ENCODE peak calls at places on chromosomes 2 and 18, in five cellular contexts. P is Peyer's patch, R is esophagus squamous epithelium, L is prostate gland, N is uterus. X is an unnamed sample.

GRCh38 chr2:79511320-79511951 is 1.4 kb upstream of the CTNNA2 start:
- DNase-seq in P (no peak), R (no peak), L (no peak), N (no peak), X (no peak)

GRCh38 chr2:238119756-238120462 is 18.6 kb upstream of the KLHL30 start:
- DNase-seq in N (no peak), R (no peak), P (no peak), L (no peak), X (no peak)

GRCh38 chr2:181742908-181743722 is 62.8 kb upstream of the NEUROD1 start:
- DNase-seq in L (peak), N (peak), R (no peak), P (no peak), X (no peak)

GRCh38 chr2:60234274-60234976 is 319.0 kb downstream of the BCL11A start:
- DNase-seq in P (no peak), R (no peak), L (no peak), N (no peak), X (no peak)

GRCh38 chr2:226793615-226794014 is 6.0 kb downstream of the IRS1 start:
- DNase-seq in L (no peak), P (no peak), R (no peak), N (no peak), X (no peak)

GRCh38 chr18:21693322-21693721 is 11.3 kb downstream of the ABHD3 start:
- DNase-seq in L (no peak), P (no peak), R (no peak), N (no peak), X (no peak)

GRCh38 chr2:30655211-30655610 is 152.0 kb downstream of the CAPN13 start:
- DNase-seq in P (no peak), L (no peak), N (no peak), R (no peak), X (no peak)

GRCh38 chr2:54444503-54444902 is 11.6 kb upstream of the SPTBN1 start:
- DNase-seq in L (no peak), P (no peak), N (no peak), R (no peak), X (no peak)

GRCh38 chr2:96116424-96116878 is at the start of gene ADRA2B:
- DNase-seq in P (peak), L (peak), N (peak), R (no peak), X (no peak)

GRCh38 chr18:3652380-3653262 is 202.6 kb downstream of the TGIF1 start:
- DNase-seq in R (no peak), L (peak), N (no peak), P (no peak), X (peak)

GRCh38 chr2:190446193-190446592 is 38.0 kb downstream of the MFSD6 start:
- DNase-seq in P (no peak), N (no peak), L (no peak), R (no peak), X (no peak)

GRCh38 chr2:113124984-113125855 is 2.2 kb upstream of the IL1RN start:
- DNase-seq in P (no peak), R (no peak), N (no peak), L (no peak), X (no peak)

GRCh38 chr2:229715895-229716507 is 1.6 kb upstream of the DNER start:
- DNase-seq in L (no peak), P (no peak), R (no peak), N (no peak), X (no peak)

GRCh38 chr2:173983414-173983871 is 18.3 kb upstream of the SP3 start:
- DNase-seq in P (no peak), R (no peak), L (no peak), N (no peak), X (no peak)

GRCh38 chr18:79245517-79246001 is 150.2 kb upstream of the NFATC1 start:
- DNase-seq in L (no peak), R (peak), P (no peak), N (no peak), X (peak)

GRCh38 chr2:95041824-95042442 is 16.4 kb downstream of the MAL start:
- DNase-seq in P (no peak), L (no peak), R (no peak), N (no peak), X (no peak)

GRCh38 chr18:60350150-60350549 is 22.4 kb downstream of the MC4R start:
- DNase-seq in R (no peak), L (no peak), P (no peak), N (no peak), X (no peak)

GRCh38 chr18:52499646-52500045 is 159.6 kb downstream of the DCC start:
- DNase-seq in P (no peak), R (no peak), N (no peak), L (no peak), X (no peak)

GRCh38 chr2:22329097-22329716 is 1055.8 kb upstream of the KLHL29 start:
- DNase-seq in P (no peak), L (no peak), N (no peak), R (no peak), X (no peak)

GRCh38 chr2:237434916-237435315 is 21.0 kb upstream of the COL6A3 start:
- DNase-seq in N (peak), R (no peak), L (no peak), P (peak), X (no peak)

GRCh38 chr2:64228126-64228678 is 84.0 kb upstream of the PELI1 start:
- DNase-seq in R (no peak), L (peak), N (peak), P (peak), X (peak)
- TF ChIP-seq POLR2A in R (no peak), L (peak), N (peak), P (peak), X (no peak)

GRCh38 chr2:43188561-43189386 is 37.6 kb downstream of the ZFP36L2 start:
- DNase-seq in L (no peak), N (no peak), P (no peak), R (no peak), X (no peak)

GRCh38 chr2:43193652-43193995 is 32.8 kb downstream of the ZFP36L2 start:
- DNase-seq in L (no peak), N (no peak), R (no peak), P (no peak), X (no peak)

GRCh38 chr2:43192939-43193651 is 33.3 kb downstream of the ZFP36L2 start:
- DNase-seq in R (no peak), L (no peak), P (no peak), N (no peak), X (no peak)

GRCh38 chr2:43192039-43192438 is 34.4 kb downstream of the ZFP36L2 start:
- DNase-seq in P (no peak), L (no peak), R (no peak), N (no peak), X (no peak)

GRCh38 chr2:43190305-43191052 is 35.9 kb downstream of the ZFP36L2 start:
- DNase-seq in P (no peak), L (no peak), N (no peak), R (no peak), X (no peak)
- TF ChIP-seq POLR2A in P (no peak), L (no peak), N (no peak), R (no peak), X (no peak)

GRCh38 chr18:34977787-34978532 is 63.3 kb upstream of the MAPRE2 start:
- DNase-seq in R (peak), P (peak), N (no peak), L (no peak), X (no peak)

GRCh38 chr18:34976899-34977786 is 64.1 kb upstream of the MAPRE2 start:
- DNase-seq in R (peak), N (peak), L (peak), P (peak), X (peak)

GRCh38 chr18:34978533-34978893 is 62.7 kb upstream of the MAPRE2 start:
- DNase-seq in P (no peak), R (no peak), N (no peak), L (no peak), X (no peak)

GRCh38 chr18:34981487-34981886 is 59.7 kb upstream of the MAPRE2 start:
- DNase-seq in N (no peak), L (no peak), P (no peak), R (no peak), X (no peak)

GRCh38 chr18:34978953-34979608 is 62.1 kb upstream of the MAPRE2 start:
- DNase-seq in L (peak), N (peak), P (peak), R (no peak), X (peak)
- TF ChIP-seq POLR2A in L (no peak), N (no peak), P (no peak), R (no peak), X (no peak)

GRCh38 chr18:23723121-23723520 is 33.9 kb downstream of the LAMA3 start:
- DNase-seq in N (no peak), L (no peak), R (no peak), P (no peak), X (no peak)
- TF ChIP-seq POLR2A in N (no peak), L (no peak), R (no peak), P (no peak), X (no peak)

GRCh38 chr2:101012054-101012705 is 10.1 kb downstream of the RPL31 start:
- DNase-seq in L (no peak), N (no peak), P (no peak), R (no peak), X (no peak)
- TF ChIP-seq POLR2A in L (no peak), N (no peak), P (no peak), R (no peak), X (no peak)